ENCODE peak calls at places on chromosomes 13 and 19, in seven cellular contexts. One of them, this sample, is unnamed.

GRCh38 chr13:28609936-28610335 is 49.0 kb upstream of the POMP start:
- DNase-seq in CD4-positive, CD25-positive, alpha-beta regulatory T cell: no peak
- DNase-seq in OCI-LY7: no peak
- DNase-seq in colonic mucosa: no peak
- DNase-seq in ovary: no peak
- DNase-seq in dorsolateral prefrontal cortex: no peak
- DNase-seq in HCT116: no peak
- DNase-seq in this sample: no peak

GRCh38 chr19:40387151-40387550 is 2.8 kb downstream of the HIPK4 start:
- DNase-seq in CD4-positive, CD25-positive, alpha-beta regulatory T cell: no peak
- DNase-seq in OCI-LY7: no peak
- DNase-seq in colonic mucosa: no peak
- DNase-seq in ovary: no peak
- DNase-seq in dorsolateral prefrontal cortex: no peak
- DNase-seq in HCT116: no peak
- DNase-seq in this sample: no peak

GRCh38 chr19:1467512-1468273 is 11.3 kb downstream of the C19orf25 start:
- DNase-seq in CD4-positive, CD25-positive, alpha-beta regulatory T cell: no peak
- DNase-seq in OCI-LY7: no peak
- DNase-seq in colonic mucosa: no peak
- DNase-seq in ovary: peak; percentile 17
- DNase-seq in dorsolateral prefrontal cortex: no peak
- DNase-seq in HCT116: no peak
- DNase-seq in this sample: no peak

GRCh38 chr13:102638741-102639140 is 42.0 kb downstream of the TPP2 start:
- DNase-seq in CD4-positive, CD25-positive, alpha-beta regulatory T cell: no peak
- DNase-seq in OCI-LY7: no peak
- DNase-seq in colonic mucosa: no peak
- DNase-seq in ovary: no peak
- DNase-seq in dorsolateral prefrontal cortex: no peak
- DNase-seq in HCT116: no peak
- DNase-seq in this sample: no peak

GRCh38 chr19:42086188-42086736 is 10.3 kb downstream of the ZNF574 start:
- DNase-seq in CD4-positive, CD25-positive, alpha-beta regulatory T cell: no peak
- DNase-seq in OCI-LY7: no peak
- DNase-seq in colonic mucosa: no peak
- DNase-seq in ovary: no peak
- DNase-seq in dorsolateral prefrontal cortex: no peak
- DNase-seq in HCT116: no peak
- DNase-seq in this sample: no peak

GRCh38 chr13:98975822-98976261 is 2.0 kb downstream of the DOCK9 start:
- DNase-seq in CD4-positive, CD25-positive, alpha-beta regulatory T cell: no peak
- DNase-seq in OCI-LY7: peak; percentile 46
- DNase-seq in colonic mucosa: no peak
- DNase-seq in ovary: no peak
- DNase-seq in dorsolateral prefrontal cortex: no peak
- DNase-seq in HCT116: no peak
- DNase-seq in this sample: peak; percentile 18

GRCh38 chr13:52921194-52921593 is 72.8 kb upstream of the PCDH8 start:
- DNase-seq in CD4-positive, CD25-positive, alpha-beta regulatory T cell: no peak
- DNase-seq in OCI-LY7: peak; percentile 88
- DNase-seq in colonic mucosa: no peak
- DNase-seq in ovary: no peak
- DNase-seq in dorsolateral prefrontal cortex: no peak
- DNase-seq in HCT116: no peak
- DNase-seq in this sample: no peak

GRCh38 chr13:108566413-108567170 is 62.8 kb upstream of the MYO16 start:
- DNase-seq in CD4-positive, CD25-positive, alpha-beta regulatory T cell: no peak
- DNase-seq in OCI-LY7: no peak
- DNase-seq in colonic mucosa: no peak
- DNase-seq in ovary: no peak
- DNase-seq in dorsolateral prefrontal cortex: no peak
- DNase-seq in HCT116: no peak
- DNase-seq in this sample: no peak

GRCh38 chr19:623974-624373 is 9.4 kb downstream of the POLRMT start:
- DNase-seq in CD4-positive, CD25-positive, alpha-beta regulatory T cell: no peak
- DNase-seq in OCI-LY7: no peak
- DNase-seq in colonic mucosa: no peak
- DNase-seq in ovary: no peak
- DNase-seq in dorsolateral prefrontal cortex: peak; percentile 48
- DNase-seq in HCT116: no peak
- DNase-seq in this sample: no peak

GRCh38 chr13:49452725-49453457 is 8.8 kb downstream of the SETDB2 start:
- DNase-seq in CD4-positive, CD25-positive, alpha-beta regulatory T cell: no peak
- DNase-seq in OCI-LY7: no peak
- DNase-seq in colonic mucosa: no peak
- DNase-seq in ovary: no peak
- DNase-seq in dorsolateral prefrontal cortex: no peak
- DNase-seq in HCT116: no peak
- DNase-seq in this sample: no peak

GRCh38 chr13:44380404-44381165 is 7.0 kb downstream of the SERP2 start:
- DNase-seq in CD4-positive, CD25-positive, alpha-beta regulatory T cell: no peak
- DNase-seq in OCI-LY7: no peak
- DNase-seq in colonic mucosa: no peak
- DNase-seq in ovary: no peak
- DNase-seq in dorsolateral prefrontal cortex: no peak
- DNase-seq in HCT116: no peak
- DNase-seq in this sample: no peak

GRCh38 chr19:6738726-6739389 is 622 bp upstream of the TRIP10 start:
- DNase-seq in CD4-positive, CD25-positive, alpha-beta regulatory T cell: no peak
- DNase-seq in OCI-LY7: peak; percentile 30
- DNase-seq in colonic mucosa: peak; percentile 88
- DNase-seq in ovary: peak; percentile 80
- DNase-seq in dorsolateral prefrontal cortex: no peak
- DNase-seq in HCT116: no peak
- DNase-seq in this sample: no peak

GRCh38 chr19:28793391-28794168 is 419.4 kb downstream of the UQCRFS1 start:
- DNase-seq in CD4-positive, CD25-positive, alpha-beta regulatory T cell: no peak
- DNase-seq in OCI-LY7: no peak
- DNase-seq in colonic mucosa: no peak
- DNase-seq in ovary: no peak
- DNase-seq in dorsolateral prefrontal cortex: no peak
- DNase-seq in HCT116: no peak
- DNase-seq in this sample: no peak

GRCh38 chr13:101473458-101473857 is 21.0 kb downstream of the ITGBL1 start:
- DNase-seq in CD4-positive, CD25-positive, alpha-beta regulatory T cell: no peak
- DNase-seq in OCI-LY7: no peak
- DNase-seq in colonic mucosa: no peak
- DNase-seq in ovary: no peak
- DNase-seq in dorsolateral prefrontal cortex: no peak
- DNase-seq in HCT116: no peak
- DNase-seq in this sample: no peak

GRCh38 chr19:35299523-35300339 is 7.8 kb downstream of the MAG start:
- DNase-seq in CD4-positive, CD25-positive, alpha-beta regulatory T cell: no peak
- DNase-seq in OCI-LY7: peak; percentile 79
- DNase-seq in colonic mucosa: no peak
- DNase-seq in ovary: no peak
- DNase-seq in dorsolateral prefrontal cortex: peak; percentile 54
- DNase-seq in HCT116: no peak
- DNase-seq in this sample: no peak

GRCh38 chr13:110942248-110942981 is 27.5 kb upstream of the ANKRD10 start:
- DNase-seq in CD4-positive, CD25-positive, alpha-beta regulatory T cell: peak; percentile 30
- DNase-seq in OCI-LY7: no peak
- DNase-seq in colonic mucosa: no peak
- DNase-seq in ovary: no peak
- DNase-seq in dorsolateral prefrontal cortex: no peak
- DNase-seq in HCT116: no peak
- DNase-seq in this sample: no peak

GRCh38 chr13:32381539-32381938 is 46.4 kb downstream of the N4BP2L1 start:
- DNase-seq in CD4-positive, CD25-positive, alpha-beta regulatory T cell: peak; percentile 54
- DNase-seq in OCI-LY7: no peak
- DNase-seq in colonic mucosa: no peak
- DNase-seq in ovary: no peak
- DNase-seq in dorsolateral prefrontal cortex: no peak
- DNase-seq in HCT116: peak; percentile 2
- DNase-seq in this sample: peak; percentile 21

GRCh38 chr19:56829586-56829985 is 10.9 kb downstream of the PEG3 start:
- DNase-seq in CD4-positive, CD25-positive, alpha-beta regulatory T cell: no peak
- DNase-seq in OCI-LY7: no peak
- DNase-seq in colonic mucosa: no peak
- DNase-seq in ovary: no peak
- DNase-seq in dorsolateral prefrontal cortex: no peak
- DNase-seq in HCT116: no peak
- DNase-seq in this sample: no peak

GRCh38 chr13:92500192-92500591 is 726.4 kb upstream of the GPC6 start:
- DNase-seq in CD4-positive, CD25-positive, alpha-beta regulatory T cell: no peak
- DNase-seq in OCI-LY7: no peak
- DNase-seq in colonic mucosa: no peak
- DNase-seq in ovary: no peak
- DNase-seq in dorsolateral prefrontal cortex: no peak
- DNase-seq in HCT116: no peak
- DNase-seq in this sample: no peak

DNA sequence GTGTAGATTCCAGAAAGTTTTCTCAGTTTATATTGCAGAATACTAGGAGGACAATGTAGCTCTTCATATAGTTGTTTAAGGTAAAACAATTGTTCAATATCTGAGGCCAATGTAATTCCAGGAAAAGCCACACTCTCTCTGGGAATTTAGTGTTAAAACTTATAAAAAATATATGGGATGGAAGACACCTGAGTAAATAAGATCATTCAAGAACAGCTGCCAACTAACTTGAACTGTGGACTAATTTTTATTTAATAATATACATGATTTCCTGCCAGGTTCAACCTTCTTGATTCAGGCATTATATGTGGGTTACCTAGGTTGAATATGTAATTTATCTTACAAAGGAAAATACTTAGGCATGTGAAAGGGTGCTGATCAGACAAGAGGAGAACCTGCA is 841.1 kb upstream of the PRR20A start:
- DNase-seq in CD4-positive, CD25-positive, alpha-beta regulatory T cell: no peak
- DNase-seq in OCI-LY7: no peak
- DNase-seq in colonic mucosa: no peak
- DNase-seq in ovary: no peak
- DNase-seq in dorsolateral prefrontal cortex: no peak
- DNase-seq in HCT116: no peak
- DNase-seq in this sample: no peak
- H3K27ac ChIP-seq in CD4-positive, CD25-positive, alpha-beta regulatory T cell: no peak overlapping the region
- H3K27ac ChIP-seq in OCI-LY7: no peak overlapping the region
- H3K27ac ChIP-seq in colonic mucosa: no peak overlapping the region
- H3K27ac ChIP-seq in ovary: no peak overlapping the region
- H3K27ac ChIP-seq in dorsolateral prefrontal cortex: no peak overlapping the region
- H3K27ac ChIP-seq in HCT116: no peak overlapping the region
- H3K27ac ChIP-seq in this sample: no peak overlapping the region

DNA sequence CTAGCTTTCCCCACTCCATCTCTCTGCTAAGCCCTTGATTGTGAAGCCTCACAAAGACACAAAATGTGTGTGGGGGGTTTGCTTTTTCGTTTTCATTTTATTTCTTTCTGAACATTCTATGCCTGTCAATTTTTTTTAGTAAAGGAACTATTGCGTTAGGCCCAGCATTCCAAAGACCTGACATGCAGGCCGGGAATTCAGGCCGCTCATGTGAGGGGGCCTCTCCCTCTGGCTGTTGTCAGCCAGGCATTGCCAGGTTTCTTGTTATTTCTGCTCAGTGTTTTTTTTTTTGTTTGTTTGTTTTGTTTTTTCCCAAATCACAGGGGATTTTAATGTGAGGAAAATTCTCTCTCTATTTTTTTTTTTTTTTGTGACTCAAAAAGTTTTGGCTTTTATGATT is 10.3 kb upstream of the MEDAG start:
- DNase-seq in CD4-positive, CD25-positive, alpha-beta regulatory T cell: no peak
- DNase-seq in OCI-LY7: no peak
- DNase-seq in colonic mucosa: no peak
- DNase-seq in ovary: peak; percentile 56
- DNase-seq in dorsolateral prefrontal cortex: no peak
- DNase-seq in HCT116: no peak
- DNase-seq in this sample: no peak
- H3K27ac ChIP-seq in CD4-positive, CD25-positive, alpha-beta regulatory T cell: no peak overlapping the region
- H3K27ac ChIP-seq in OCI-LY7: no peak overlapping the region
- H3K27ac ChIP-seq in colonic mucosa: no peak overlapping the region
- H3K27ac ChIP-seq in ovary: no peak overlapping the region
- H3K27ac ChIP-seq in dorsolateral prefrontal cortex: no peak overlapping the region
- H3K27ac ChIP-seq in HCT116: no peak overlapping the region
- H3K27ac ChIP-seq in this sample: no peak overlapping the region

GRCh38 chr19:17525141-17525540 is 13.7 kb downstream of the PGLS start:
- DNase-seq in CD4-positive, CD25-positive, alpha-beta regulatory T cell: no peak
- DNase-seq in OCI-LY7: no peak
- DNase-seq in colonic mucosa: no peak
- DNase-seq in ovary: no peak
- DNase-seq in dorsolateral prefrontal cortex: no peak
- DNase-seq in HCT116: no peak
- DNase-seq in this sample: no peak

GRCh38 chr19:17526922-17527321 is 15.5 kb downstream of the PGLS start:
- DNase-seq in CD4-positive, CD25-positive, alpha-beta regulatory T cell: no peak
- DNase-seq in OCI-LY7: peak; percentile 91
- DNase-seq in colonic mucosa: no peak
- DNase-seq in ovary: no peak
- DNase-seq in dorsolateral prefrontal cortex: no peak
- DNase-seq in HCT116: no peak
- DNase-seq in this sample: no peak

GRCh38 chr19:17527326-17527725 is 15.9 kb downstream of the PGLS start:
- DNase-seq in CD4-positive, CD25-positive, alpha-beta regulatory T cell: no peak
- DNase-seq in OCI-LY7: peak; percentile 53
- DNase-seq in colonic mucosa: no peak
- DNase-seq in ovary: no peak
- DNase-seq in dorsolateral prefrontal cortex: no peak
- DNase-seq in HCT116: no peak
- DNase-seq in this sample: no peak

GRCh38 chr19:17522988-17523872 is 11.8 kb downstream of the PGLS start:
- DNase-seq in CD4-positive, CD25-positive, alpha-beta regulatory T cell: peak; percentile 83
- DNase-seq in OCI-LY7: peak; percentile 97
- DNase-seq in colonic mucosa: peak; percentile 56
- DNase-seq in ovary: no peak
- DNase-seq in dorsolateral prefrontal cortex: no peak
- DNase-seq in HCT116: no peak
- DNase-seq in this sample: no peak

GRCh38 chr19:17524651-17525050 is 13.2 kb downstream of the PGLS start:
- DNase-seq in CD4-positive, CD25-positive, alpha-beta regulatory T cell: no peak
- DNase-seq in OCI-LY7: no peak
- DNase-seq in colonic mucosa: no peak
- DNase-seq in ovary: no peak
- DNase-seq in dorsolateral prefrontal cortex: no peak
- DNase-seq in HCT116: no peak
- DNase-seq in this sample: no peak
- H3K27ac ChIP-seq in CD4-positive, CD25-positive, alpha-beta regulatory T cell: no peak overlapping the region
- H3K27ac ChIP-seq in OCI-LY7: peak overlapping the region; percentile 95
- H3K27ac ChIP-seq in colonic mucosa: no peak overlapping the region
- H3K27ac ChIP-seq in ovary: no peak overlapping the region
- H3K27ac ChIP-seq in dorsolateral prefrontal cortex: no peak overlapping the region
- H3K27ac ChIP-seq in HCT116: no peak overlapping the region
- H3K27ac ChIP-seq in this sample: no peak overlapping the region

GRCh38 chr19:55656552-55656951 is 1.7 kb downstream of the U2AF2 start:
- DNase-seq in CD4-positive, CD25-positive, alpha-beta regulatory T cell: no peak
- DNase-seq in OCI-LY7: no peak
- DNase-seq in colonic mucosa: no peak
- DNase-seq in ovary: no peak
- DNase-seq in dorsolateral prefrontal cortex: no peak
- DNase-seq in HCT116: no peak
- DNase-seq in this sample: no peak

GRCh38 chr19:55654323-55654832 is 457 bp upstream of the U2AF2 start:
- DNase-seq in CD4-positive, CD25-positive, alpha-beta regulatory T cell: peak; percentile 100
- DNase-seq in OCI-LY7: peak; percentile 100
- DNase-seq in colonic mucosa: peak; percentile 100
- DNase-seq in ovary: peak; percentile 99
- DNase-seq in dorsolateral prefrontal cortex: peak; percentile 99
- DNase-seq in HCT116: peak; percentile 99
- DNase-seq in this sample: peak; percentile 100

GRCh38 chr19:55654833-55655647 is at the start of gene U2AF2:
- DNase-seq in CD4-positive, CD25-positive, alpha-beta regulatory T cell: peak; percentile 92
- DNase-seq in OCI-LY7: peak; percentile 94
- DNase-seq in colonic mucosa: peak; percentile 97
- DNase-seq in ovary: peak; percentile 99
- DNase-seq in dorsolateral prefrontal cortex: peak; percentile 94
- DNase-seq in HCT116: peak; percentile 87
- DNase-seq in this sample: peak; percentile 96

GRCh38 chr19:55657004-55657747 is 2.3 kb downstream of the U2AF2 start:
- DNase-seq in CD4-positive, CD25-positive, alpha-beta regulatory T cell: no peak
- DNase-seq in OCI-LY7: no peak
- DNase-seq in colonic mucosa: no peak
- DNase-seq in ovary: no peak
- DNase-seq in dorsolateral prefrontal cortex: no peak
- DNase-seq in HCT116: no peak
- DNase-seq in this sample: no peak

GRCh38 chr19:55655648-55656040 is 809 bp downstream of the U2AF2 start:
- DNase-seq in CD4-positive, CD25-positive, alpha-beta regulatory T cell: no peak
- DNase-seq in OCI-LY7: no peak
- DNase-seq in colonic mucosa: no peak
- DNase-seq in ovary: no peak
- DNase-seq in dorsolateral prefrontal cortex: no peak
- DNase-seq in HCT116: no peak
- DNase-seq in this sample: no peak
- H3K27ac ChIP-seq in CD4-positive, CD25-positive, alpha-beta regulatory T cell: peak overlapping the region; percentile 100
- H3K27ac ChIP-seq in OCI-LY7: peak overlapping the region; percentile 90
- H3K27ac ChIP-seq in colonic mucosa: peak overlapping the region; percentile 99
- H3K27ac ChIP-seq in ovary: peak overlapping the region; percentile 99
- H3K27ac ChIP-seq in dorsolateral prefrontal cortex: peak overlapping the region; percentile 100
- H3K27ac ChIP-seq in HCT116: peak overlapping the region; percentile 99
- H3K27ac ChIP-seq in this sample: peak overlapping the region; percentile 99

This sample was measured in CD4-positive, alpha-beta memory T cell.